ENCODE peak calls at places on chromosome 18, in five cellular contexts. U is KBM-7; T is activated gamma-delta T cell treated with Interleukin-2 at 50 U/mL for 16 hours; A is stimulated activated CD8-positive, alpha-beta memory T cell treated with anti-CD3 and anti-CD28 coated beads, Interleukin-7, amount 100 ng/mL, for 24 hours; W is right cardiac atrium. D is an unnamed sample.

GRCh38 chr18:48831802-48832201 is 119.0 kb downstream of the SMAD7 start:
- DNase-seq in T (no peak), U (no peak), W (no peak), A (no peak), D (no peak)

GRCh38 chr18:56468379-56468778 is 170.0 kb downstream of the TXNL1 start:
- DNase-seq in T (no peak), W (no peak), U (peak), A (no peak), D (no peak)

GRCh38 chr18:3453540-3454364 is 3.8 kb downstream of the TGIF1 start:
- DNase-seq in T (peak), A (no peak), U (peak), W (peak), D (peak)

GRCh38 chr18:12449040-12449814 is 41.5 kb downstream of the PRELID3A start:
- DNase-seq in W (no peak), A (no peak), T (no peak), U (no peak), D (no peak)

GRCh38 chr18:62490967-62491366 is 31.9 kb upstream of the ZCCHC2 start:
- DNase-seq in T (no peak), W (no peak), U (no peak), A (no peak), D (no peak)

GRCh38 chr18:13431886-13432285 is 213.3 kb downstream of the LDLRAD4 start:
- DNase-seq in T (no peak), W (no peak), A (no peak), U (no peak), D (no peak)

GRCh38 chr18:49168281-49168680 is 217.5 kb upstream of the SMAD7 start:
- DNase-seq in W (no peak), A (no peak), T (no peak), U (no peak), D (no peak)

GRCh38 chr18:24027156-24027555 is 12.6 kb downstream of the TTC39C start:
- DNase-seq in A (no peak), W (peak), T (no peak), U (peak), D (no peak)

GRCh38 chr18:37564796-37565137 is 831 bp downstream of the CELF4 start:
- DNase-seq in W (peak), T (no peak), U (peak), A (no peak), D (peak)

GRCh38 chr18:70623106-70623505 is 334.3 kb downstream of the SOCS6 start:
- DNase-seq in T (no peak), W (no peak), U (no peak), A (no peak), D (no peak)

D was measured in left ventricle myocardium superior.